ENCODE peak calls at places on chromosomes 1 and 21, in five cellular contexts. K is GM12865; I is pancreas; U is colonic mucosa; R is CD8-positive, alpha-beta T cell. Q is an unnamed sample.

GRCh38 chr1:26910343-26911160 is 3.2 kb downstream of the NR0B2 start:
- DNase-seq in U (peak; percentile 48), R (no peak), K (no peak), I (no peak), Q (no peak)

GRCh38 chr1:210288106-210288505 is 40.6 kb upstream of the HHAT start:
- DNase-seq in K (no peak), R (no peak), U (no peak), I (no peak), Q (no peak)

GRCh38 chr1:34774967-34775366 is 6.0 kb upstream of the GJB3 start:
- DNase-seq in K (no peak), R (no peak), I (no peak), U (no peak), Q (no peak)

GRCh38 chr1:182107218-182107617 is 45.7 kb upstream of the ZNF648 start:
- DNase-seq in U (no peak), K (no peak), I (no peak), R (no peak), Q (no peak)

GRCh38 chr1:53362851-53363642 is 35.2 kb upstream of the LRP8 start:
- DNase-seq in K (peak; percentile 44), R (no peak), I (no peak), U (peak; percentile 14), Q (no peak)

GRCh38 chr1:228360533-228361313 is 45.9 kb downstream of the TRIM11 start:
- DNase-seq in R (no peak), U (no peak), I (peak; percentile 93), K (no peak), Q (no peak)

GRCh38 chr1:67612690-67613322 is 72.2 kb upstream of the GADD45A start:
- DNase-seq in U (no peak), K (no peak), I (no peak), R (no peak), Q (peak; percentile 43)

GRCh38 chr1:219433471-219434131 is 179.3 kb downstream of the ZC3H11B start:
- DNase-seq in R (no peak), I (no peak), U (no peak), K (no peak), Q (no peak)

GRCh38 chr1:245356891-245357585 is 202.3 kb downstream of the KIF26B start:
- DNase-seq in R (no peak), K (no peak), I (no peak), U (no peak), Q (no peak)

GRCh38 chr1:192439373-192440025 is 122.7 kb downstream of the RGS21 start:
- DNase-seq in R (no peak), K (no peak), U (no peak), I (no peak), Q (peak; percentile 89)

GRCh38 chr21:14526199-14526598 is 19.9 kb downstream of the SAMSN1 start:
- DNase-seq in I (no peak), R (no peak), U (no peak), K (no peak), Q (no peak)

GRCh38 chr1:83086346-83086745 is 912.6 kb downstream of the TTLL7 start:
- DNase-seq in K (no peak), I (no peak), R (no peak), U (no peak), Q (no peak)

GRCh38 chr1:222283147-222283768 is 264.6 kb downstream of the HHIPL2 start:
- DNase-seq in I (no peak), K (no peak), R (no peak), U (no peak), Q (peak; percentile 82)

GRCh38 chr1:54619749-54620148 is 3.6 kb downstream of the FAM151A start:
- DNase-seq in K (no peak), I (no peak), U (no peak), R (no peak), Q (no peak)

GRCh38 chr1:218339267-218339831 is 5.8 kb upstream of the TGFB2 start:
- DNase-seq in K (peak; percentile 25), R (no peak), U (no peak), I (no peak), Q (no peak)

GRCh38 chr1:86156571-86157455 is at the start of gene COL24A1:
- DNase-seq in U (no peak), K (peak; percentile 26), R (no peak), I (peak; percentile 58), Q (peak; percentile 47)

GRCh38 chr1:36534711-36535412 is 52.1 kb upstream of the CSF3R start:
- DNase-seq in K (no peak), R (no peak), U (no peak), I (no peak), Q (no peak)

GRCh38 chr21:17527240-17527639 is 14.4 kb downstream of the CXADR start:
- DNase-seq in R (no peak), K (no peak), U (no peak), I (no peak), Q (no peak)

GRCh38 chr1:92826792-92827191 is 5.0 kb upstream of the RPL5 start:
- DNase-seq in R (no peak), U (no peak), K (no peak), I (no peak), Q (peak; percentile 39)

GRCh38 chr1:46817814-46818213 is 19.0 kb downstream of the CYP4B1 start:
- DNase-seq in R (no peak), I (peak; percentile 22), K (no peak), U (no peak), Q (no peak)

GRCh38 chr1:37673920-37674319 is 18.4 kb upstream of the CDCA8 start:
- DNase-seq in K (no peak), R (peak; percentile 45), I (no peak), U (peak; percentile 24), Q (no peak)

GRCh38 chr1:21653744-21654100 is 15.4 kb downstream of the RAP1GAP start:
- DNase-seq in I (no peak), K (no peak), U (no peak), R (no peak), Q (no peak)

GRCh38 chr1:239185245-239185619 is 201.1 kb upstream of the CHRM3 start:
- DNase-seq in R (no peak), K (no peak), U (no peak), I (no peak), Q (no peak)

GRCh38 chr1:197915797-197916686 is 1.1 kb upstream of the LHX9 start:
- DNase-seq in I (peak; percentile 83), R (no peak), K (no peak), U (peak; percentile 52), Q (no peak)

GRCh38 chr1:197919523-197920301 is 2.5 kb downstream of the LHX9 start:
- DNase-seq in U (no peak), K (no peak), R (no peak), I (peak; percentile 58), Q (no peak)

GRCh38 chr1:197918815-197919522 is 1.8 kb downstream of the LHX9 start:
- DNase-seq in I (no peak), R (no peak), U (no peak), K (no peak), Q (no peak)

GRCh38 chr1:197917813-197918646 is 858 bp downstream of the LHX9 start:
- DNase-seq in U (no peak), R (no peak), K (no peak), I (peak; percentile 72), Q (no peak)

GRCh38 chr1:197917553-197917812 is 311 bp downstream of the LHX9 start:
- DNase-seq in K (no peak), R (no peak), I (no peak), U (no peak), Q (no peak)
- H3K4me3 ChIP-seq in K (no peak overlapping the region), R (no peak overlapping the region), I (peak overlapping the region; percentile 48), U (peak overlapping the region; percentile 26), Q (peak overlapping the region; percentile 29)

DNA sequence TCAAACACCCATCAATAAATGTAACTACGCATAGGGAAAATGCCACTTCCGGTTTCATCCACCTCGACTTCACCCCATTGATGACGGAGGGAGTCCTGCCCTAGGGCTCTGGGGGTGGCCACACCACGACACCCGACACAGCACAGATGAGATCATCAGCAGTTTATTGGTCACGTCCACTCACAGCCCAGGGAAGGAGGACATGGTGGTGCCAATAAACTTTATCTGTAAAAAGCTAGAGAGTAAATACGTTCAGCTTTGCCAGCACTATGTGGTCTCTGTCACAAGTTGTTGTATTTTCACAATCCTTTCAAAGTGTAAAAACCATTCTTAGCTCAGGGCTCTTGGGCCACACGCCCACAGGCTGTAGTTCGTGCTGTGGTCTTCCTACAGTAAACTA is 16.3 kb downstream of the SETD4 start:
- DNase-seq in K (no peak), U (no peak), I (no peak), R (no peak), Q (no peak)
- TF ChIP-seq CTCF in K (no peak), U (no peak), I (no peak), R (no peak), Q (no peak)

GRCh38 chr1:151610142-151610541 is 1.7 kb upstream of the SNX27 start:
- DNase-seq in K (no peak), U (no peak), I (no peak), R (no peak), Q (no peak)
- H3K4me3 ChIP-seq in K (no peak overlapping the region), U (no peak overlapping the region), I (no peak overlapping the region), R (no peak overlapping the region), Q (no peak overlapping the region)

DNA sequence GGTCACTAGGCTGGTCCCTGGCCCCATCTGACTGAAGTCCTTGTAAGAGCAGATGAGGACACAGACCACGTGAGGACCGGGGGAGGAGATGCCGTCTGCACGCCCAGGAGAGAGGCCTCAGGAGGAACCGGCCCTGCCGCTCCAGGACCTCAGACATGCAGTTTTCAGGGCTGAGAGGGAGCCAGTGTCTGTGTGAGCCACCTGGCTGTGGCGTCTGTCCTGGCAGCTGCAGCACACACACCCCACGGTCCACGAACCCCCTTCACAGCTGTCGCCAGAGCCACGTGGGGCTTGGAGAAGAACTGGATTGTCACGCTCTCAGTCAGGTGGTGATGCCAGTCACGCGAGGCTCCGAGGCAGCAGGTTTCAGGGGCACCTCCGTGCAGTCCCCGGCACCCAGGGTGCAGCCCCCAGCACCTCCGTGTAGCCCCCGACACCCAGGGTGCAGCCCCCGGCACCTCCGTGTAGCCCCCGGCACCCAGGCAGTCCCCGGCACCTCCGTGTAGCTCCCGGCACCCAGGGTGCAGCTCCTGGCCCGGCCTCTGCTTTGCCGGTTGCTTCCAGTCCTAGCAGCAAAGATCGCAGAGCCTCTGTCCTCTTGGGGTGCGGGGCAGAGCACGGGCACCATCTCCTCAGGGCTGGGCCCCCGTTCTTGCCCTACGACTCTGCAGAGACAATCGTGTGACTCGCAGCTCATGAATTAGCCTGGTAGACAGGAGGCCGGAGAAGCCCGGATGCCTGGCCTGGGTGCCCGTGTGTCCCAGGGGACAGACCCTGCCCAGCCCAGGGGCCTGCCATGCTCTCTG is 19.0 kb upstream of the SUMO3 start:
- DNase-seq in R (no peak), I (no peak), U (no peak), K (no peak), Q (no peak)
- TF ChIP-seq CTCF in R (no peak), I (no peak), U (no peak), K (no peak), Q (no peak)

GRCh38 chr1:24927886-24928630 is 2.0 kb downstream of the RUNX3 start:
- DNase-seq in U (no peak), K (no peak), I (no peak), R (no peak), Q (no peak)
- H3K4me3 ChIP-seq in U (peak overlapping the region; percentile 40), K (peak overlapping the region; percentile 79), I (peak overlapping the region; percentile 35), R (peak overlapping the region; percentile 89), Q (peak overlapping the region; percentile 42)

Q was measured in foreskin fibroblast.